ENCODE peak calls at places on chromosomes 7 and 10, in nine cellular contexts. One of them, this sample, is unnamed.

GRCh38 chr10:59240581-59241183 is 64.2 kb downstream of the PHYHIPL start:
- DNase-seq in stimulated activated CD8-positive, alpha-beta memory T cell treated with anti-CD3 and anti-CD28 coated beads, Interleukin-12 subunit alpha, Interleukin-12 subunit beta, amount 100 ng/mL, for 1 hour: no peak
- DNase-seq in Jurkat, Clone E6-1: peak; percentile 28
- DNase-seq in activated CD4-positive, alpha-beta T cell treated with anti-CD3 and anti-CD28 coated beads for 24 hours: no peak
- DNase-seq in posterior cingulate gyrus: no peak
- DNase-seq in psoas muscle: no peak
- DNase-seq in amniotic stem cell: peak; percentile 23
- DNase-seq in cardiac fibroblast: peak; percentile 70
- DNase-seq in fibroblast of gingiva: peak; percentile 31
- DNase-seq in this sample: no peak

GRCh38 chr7:111027396-111027795 is 63.5 kb upstream of the LRRN3 start:
- DNase-seq in stimulated activated CD8-positive, alpha-beta memory T cell treated with anti-CD3 and anti-CD28 coated beads, Interleukin-12 subunit alpha, Interleukin-12 subunit beta, amount 100 ng/mL, for 1 hour: no peak
- DNase-seq in Jurkat, Clone E6-1: no peak
- DNase-seq in activated CD4-positive, alpha-beta T cell treated with anti-CD3 and anti-CD28 coated beads for 24 hours: no peak
- DNase-seq in posterior cingulate gyrus: no peak
- DNase-seq in psoas muscle: no peak
- DNase-seq in amniotic stem cell: no peak
- DNase-seq in cardiac fibroblast: no peak
- DNase-seq in fibroblast of gingiva: no peak
- DNase-seq in this sample: no peak

GRCh38 chr10:5540886-5541285 is 16.1 kb downstream of the CALML3 start:
- DNase-seq in stimulated activated CD8-positive, alpha-beta memory T cell treated with anti-CD3 and anti-CD28 coated beads, Interleukin-12 subunit alpha, Interleukin-12 subunit beta, amount 100 ng/mL, for 1 hour: no peak
- DNase-seq in Jurkat, Clone E6-1: no peak
- DNase-seq in activated CD4-positive, alpha-beta T cell treated with anti-CD3 and anti-CD28 coated beads for 24 hours: no peak
- DNase-seq in posterior cingulate gyrus: no peak
- DNase-seq in psoas muscle: no peak
- DNase-seq in amniotic stem cell: no peak
- DNase-seq in cardiac fibroblast: no peak
- DNase-seq in fibroblast of gingiva: no peak
- DNase-seq in this sample: no peak

GRCh38 chr10:36114913-36115312 is 472.8 kb upstream of the FZD8 start:
- DNase-seq in stimulated activated CD8-positive, alpha-beta memory T cell treated with anti-CD3 and anti-CD28 coated beads, Interleukin-12 subunit alpha, Interleukin-12 subunit beta, amount 100 ng/mL, for 1 hour: no peak
- DNase-seq in Jurkat, Clone E6-1: no peak
- DNase-seq in activated CD4-positive, alpha-beta T cell treated with anti-CD3 and anti-CD28 coated beads for 24 hours: no peak
- DNase-seq in posterior cingulate gyrus: no peak
- DNase-seq in psoas muscle: no peak
- DNase-seq in amniotic stem cell: peak; percentile 64
- DNase-seq in cardiac fibroblast: peak; percentile 92
- DNase-seq in fibroblast of gingiva: no peak
- DNase-seq in this sample: no peak

GRCh38 chr7:56157238-56157790 is 41.1 kb upstream of the NUPR2 start:
- DNase-seq in stimulated activated CD8-positive, alpha-beta memory T cell treated with anti-CD3 and anti-CD28 coated beads, Interleukin-12 subunit alpha, Interleukin-12 subunit beta, amount 100 ng/mL, for 1 hour: no peak
- DNase-seq in Jurkat, Clone E6-1: no peak
- DNase-seq in activated CD4-positive, alpha-beta T cell treated with anti-CD3 and anti-CD28 coated beads for 24 hours: no peak
- DNase-seq in posterior cingulate gyrus: no peak
- DNase-seq in psoas muscle: no peak
- DNase-seq in amniotic stem cell: no peak
- DNase-seq in cardiac fibroblast: no peak
- DNase-seq in fibroblast of gingiva: no peak
- DNase-seq in this sample: no peak

GRCh38 chr7:80263321-80263720 is 128.7 kb downstream of the GNAI1 start:
- DNase-seq in stimulated activated CD8-positive, alpha-beta memory T cell treated with anti-CD3 and anti-CD28 coated beads, Interleukin-12 subunit alpha, Interleukin-12 subunit beta, amount 100 ng/mL, for 1 hour: no peak
- DNase-seq in Jurkat, Clone E6-1: no peak
- DNase-seq in activated CD4-positive, alpha-beta T cell treated with anti-CD3 and anti-CD28 coated beads for 24 hours: no peak
- DNase-seq in posterior cingulate gyrus: no peak
- DNase-seq in psoas muscle: no peak
- DNase-seq in amniotic stem cell: no peak
- DNase-seq in cardiac fibroblast: peak; percentile 48
- DNase-seq in fibroblast of gingiva: no peak
- DNase-seq in this sample: no peak

GRCh38 chr10:79178614-79179403 is 110.0 kb downstream of the ZMIZ1 start:
- DNase-seq in stimulated activated CD8-positive, alpha-beta memory T cell treated with anti-CD3 and anti-CD28 coated beads, Interleukin-12 subunit alpha, Interleukin-12 subunit beta, amount 100 ng/mL, for 1 hour: no peak
- DNase-seq in Jurkat, Clone E6-1: peak; percentile 49
- DNase-seq in activated CD4-positive, alpha-beta T cell treated with anti-CD3 and anti-CD28 coated beads for 24 hours: no peak
- DNase-seq in posterior cingulate gyrus: no peak
- DNase-seq in psoas muscle: no peak
- DNase-seq in amniotic stem cell: no peak
- DNase-seq in cardiac fibroblast: peak; percentile 86
- DNase-seq in fibroblast of gingiva: peak; percentile 37
- DNase-seq in this sample: no peak

GRCh38 chr7:4738711-4739527 is 36.5 kb upstream of the AP5Z1 start:
- DNase-seq in stimulated activated CD8-positive, alpha-beta memory T cell treated with anti-CD3 and anti-CD28 coated beads, Interleukin-12 subunit alpha, Interleukin-12 subunit beta, amount 100 ng/mL, for 1 hour: no peak
- DNase-seq in Jurkat, Clone E6-1: no peak
- DNase-seq in activated CD4-positive, alpha-beta T cell treated with anti-CD3 and anti-CD28 coated beads for 24 hours: no peak
- DNase-seq in posterior cingulate gyrus: no peak
- DNase-seq in psoas muscle: peak; percentile 56
- DNase-seq in amniotic stem cell: peak; percentile 34
- DNase-seq in cardiac fibroblast: peak; percentile 93
- DNase-seq in fibroblast of gingiva: peak; percentile 77
- DNase-seq in this sample: no peak

GRCh38 chr7:97269741-97270140 is 152.2 kb downstream of the SDHAF3 start:
- DNase-seq in stimulated activated CD8-positive, alpha-beta memory T cell treated with anti-CD3 and anti-CD28 coated beads, Interleukin-12 subunit alpha, Interleukin-12 subunit beta, amount 100 ng/mL, for 1 hour: no peak
- DNase-seq in Jurkat, Clone E6-1: no peak
- DNase-seq in activated CD4-positive, alpha-beta T cell treated with anti-CD3 and anti-CD28 coated beads for 24 hours: no peak
- DNase-seq in posterior cingulate gyrus: no peak
- DNase-seq in psoas muscle: no peak
- DNase-seq in amniotic stem cell: no peak
- DNase-seq in cardiac fibroblast: peak; percentile 1
- DNase-seq in fibroblast of gingiva: no peak
- DNase-seq in this sample: no peak

GRCh38 chr10:103458720-103459119 is at the start of gene CALHM1:
- DNase-seq in stimulated activated CD8-positive, alpha-beta memory T cell treated with anti-CD3 and anti-CD28 coated beads, Interleukin-12 subunit alpha, Interleukin-12 subunit beta, amount 100 ng/mL, for 1 hour: no peak
- DNase-seq in Jurkat, Clone E6-1: no peak
- DNase-seq in activated CD4-positive, alpha-beta T cell treated with anti-CD3 and anti-CD28 coated beads for 24 hours: no peak
- DNase-seq in posterior cingulate gyrus: no peak
- DNase-seq in psoas muscle: no peak
- DNase-seq in amniotic stem cell: no peak
- DNase-seq in cardiac fibroblast: no peak
- DNase-seq in fibroblast of gingiva: no peak
- DNase-seq in this sample: no peak

GRCh38 chr10:72110677-72111401 is 22.5 kb upstream of the SPOCK2 start:
- DNase-seq in stimulated activated CD8-positive, alpha-beta memory T cell treated with anti-CD3 and anti-CD28 coated beads, Interleukin-12 subunit alpha, Interleukin-12 subunit beta, amount 100 ng/mL, for 1 hour: no peak
- DNase-seq in Jurkat, Clone E6-1: no peak
- DNase-seq in activated CD4-positive, alpha-beta T cell treated with anti-CD3 and anti-CD28 coated beads for 24 hours: no peak
- DNase-seq in posterior cingulate gyrus: no peak
- DNase-seq in psoas muscle: no peak
- DNase-seq in amniotic stem cell: no peak
- DNase-seq in cardiac fibroblast: no peak
- DNase-seq in fibroblast of gingiva: no peak
- DNase-seq in this sample: no peak

GRCh38 chr10:107687702-107688101 is 523.2 kb upstream of the SORCS1 start:
- DNase-seq in stimulated activated CD8-positive, alpha-beta memory T cell treated with anti-CD3 and anti-CD28 coated beads, Interleukin-12 subunit alpha, Interleukin-12 subunit beta, amount 100 ng/mL, for 1 hour: no peak
- DNase-seq in Jurkat, Clone E6-1: no peak
- DNase-seq in activated CD4-positive, alpha-beta T cell treated with anti-CD3 and anti-CD28 coated beads for 24 hours: no peak
- DNase-seq in posterior cingulate gyrus: no peak
- DNase-seq in psoas muscle: no peak
- DNase-seq in amniotic stem cell: no peak
- DNase-seq in cardiac fibroblast: no peak
- DNase-seq in fibroblast of gingiva: no peak
- DNase-seq in this sample: no peak

GRCh38 chr7:129739427-129739826 is 127.9 kb downstream of the NRF1 start:
- DNase-seq in stimulated activated CD8-positive, alpha-beta memory T cell treated with anti-CD3 and anti-CD28 coated beads, Interleukin-12 subunit alpha, Interleukin-12 subunit beta, amount 100 ng/mL, for 1 hour: no peak
- DNase-seq in Jurkat, Clone E6-1: no peak
- DNase-seq in activated CD4-positive, alpha-beta T cell treated with anti-CD3 and anti-CD28 coated beads for 24 hours: no peak
- DNase-seq in posterior cingulate gyrus: no peak
- DNase-seq in psoas muscle: peak; percentile 25
- DNase-seq in amniotic stem cell: no peak
- DNase-seq in cardiac fibroblast: peak; percentile 40
- DNase-seq in fibroblast of gingiva: no peak
- DNase-seq in this sample: no peak

GRCh38 chr7:96998333-96998732 is 7.0 kb upstream of the DLX6 start:
- DNase-seq in stimulated activated CD8-positive, alpha-beta memory T cell treated with anti-CD3 and anti-CD28 coated beads, Interleukin-12 subunit alpha, Interleukin-12 subunit beta, amount 100 ng/mL, for 1 hour: no peak
- DNase-seq in Jurkat, Clone E6-1: no peak
- DNase-seq in activated CD4-positive, alpha-beta T cell treated with anti-CD3 and anti-CD28 coated beads for 24 hours: no peak
- DNase-seq in posterior cingulate gyrus: no peak
- DNase-seq in psoas muscle: no peak
- DNase-seq in amniotic stem cell: no peak
- DNase-seq in cardiac fibroblast: no peak
- DNase-seq in fibroblast of gingiva: no peak
- DNase-seq in this sample: no peak

GRCh38 chr7:5406957-5407930 is 16.4 kb downstream of the TNRC18 start:
- DNase-seq in stimulated activated CD8-positive, alpha-beta memory T cell treated with anti-CD3 and anti-CD28 coated beads, Interleukin-12 subunit alpha, Interleukin-12 subunit beta, amount 100 ng/mL, for 1 hour: no peak
- DNase-seq in Jurkat, Clone E6-1: no peak
- DNase-seq in activated CD4-positive, alpha-beta T cell treated with anti-CD3 and anti-CD28 coated beads for 24 hours: no peak
- DNase-seq in posterior cingulate gyrus: no peak
- DNase-seq in psoas muscle: no peak
- DNase-seq in amniotic stem cell: no peak
- DNase-seq in cardiac fibroblast: no peak
- DNase-seq in fibroblast of gingiva: no peak
- DNase-seq in this sample: no peak

GRCh38 chr7:105228555-105228954 is 160.2 kb downstream of the SRPK2 start:
- DNase-seq in stimulated activated CD8-positive, alpha-beta memory T cell treated with anti-CD3 and anti-CD28 coated beads, Interleukin-12 subunit alpha, Interleukin-12 subunit beta, amount 100 ng/mL, for 1 hour: no peak
- DNase-seq in Jurkat, Clone E6-1: no peak
- DNase-seq in activated CD4-positive, alpha-beta T cell treated with anti-CD3 and anti-CD28 coated beads for 24 hours: no peak
- DNase-seq in posterior cingulate gyrus: no peak
- DNase-seq in psoas muscle: no peak
- DNase-seq in amniotic stem cell: no peak
- DNase-seq in cardiac fibroblast: no peak
- DNase-seq in fibroblast of gingiva: no peak
- DNase-seq in this sample: no peak

GRCh38 chr7:157576415-157576814 is 239.6 kb downstream of the DNAJB6 start:
- DNase-seq in stimulated activated CD8-positive, alpha-beta memory T cell treated with anti-CD3 and anti-CD28 coated beads, Interleukin-12 subunit alpha, Interleukin-12 subunit beta, amount 100 ng/mL, for 1 hour: peak; percentile 18
- DNase-seq in Jurkat, Clone E6-1: no peak
- DNase-seq in activated CD4-positive, alpha-beta T cell treated with anti-CD3 and anti-CD28 coated beads for 24 hours: peak; percentile 42
- DNase-seq in posterior cingulate gyrus: no peak
- DNase-seq in psoas muscle: no peak
- DNase-seq in amniotic stem cell: no peak
- DNase-seq in cardiac fibroblast: no peak
- DNase-seq in fibroblast of gingiva: no peak
- DNase-seq in this sample: peak; percentile 13

GRCh38 chr7:128202287-128202957 is 38.7 kb upstream of the LEP start:
- DNase-seq in stimulated activated CD8-positive, alpha-beta memory T cell treated with anti-CD3 and anti-CD28 coated beads, Interleukin-12 subunit alpha, Interleukin-12 subunit beta, amount 100 ng/mL, for 1 hour: no peak
- DNase-seq in Jurkat, Clone E6-1: no peak
- DNase-seq in activated CD4-positive, alpha-beta T cell treated with anti-CD3 and anti-CD28 coated beads for 24 hours: no peak
- DNase-seq in posterior cingulate gyrus: no peak
- DNase-seq in psoas muscle: no peak
- DNase-seq in amniotic stem cell: no peak
- DNase-seq in cardiac fibroblast: no peak
- DNase-seq in fibroblast of gingiva: no peak
- DNase-seq in this sample: no peak

GRCh38 chr7:128755816-128756476 is 16.8 kb downstream of the CALU start:
- DNase-seq in stimulated activated CD8-positive, alpha-beta memory T cell treated with anti-CD3 and anti-CD28 coated beads, Interleukin-12 subunit alpha, Interleukin-12 subunit beta, amount 100 ng/mL, for 1 hour: no peak
- DNase-seq in Jurkat, Clone E6-1: no peak
- DNase-seq in activated CD4-positive, alpha-beta T cell treated with anti-CD3 and anti-CD28 coated beads for 24 hours: no peak
- DNase-seq in posterior cingulate gyrus: no peak
- DNase-seq in psoas muscle: no peak
- DNase-seq in amniotic stem cell: peak; percentile 91
- DNase-seq in cardiac fibroblast: peak; percentile 66
- DNase-seq in fibroblast of gingiva: peak; percentile 97
- DNase-seq in this sample: no peak

GRCh38 chr10:134205-134742 is 981 bp upstream of the ZMYND11 start:
- DNase-seq in stimulated activated CD8-positive, alpha-beta memory T cell treated with anti-CD3 and anti-CD28 coated beads, Interleukin-12 subunit alpha, Interleukin-12 subunit beta, amount 100 ng/mL, for 1 hour: no peak
- DNase-seq in Jurkat, Clone E6-1: no peak
- DNase-seq in activated CD4-positive, alpha-beta T cell treated with anti-CD3 and anti-CD28 coated beads for 24 hours: no peak
- DNase-seq in posterior cingulate gyrus: no peak
- DNase-seq in psoas muscle: no peak
- DNase-seq in amniotic stem cell: no peak
- DNase-seq in cardiac fibroblast: no peak
- DNase-seq in fibroblast of gingiva: no peak
- DNase-seq in this sample: peak; percentile 18

GRCh38 chr10:8453587-8453986 is 399.1 kb downstream of the GATA3 start:
- DNase-seq in stimulated activated CD8-positive, alpha-beta memory T cell treated with anti-CD3 and anti-CD28 coated beads, Interleukin-12 subunit alpha, Interleukin-12 subunit beta, amount 100 ng/mL, for 1 hour: no peak
- DNase-seq in Jurkat, Clone E6-1: no peak
- DNase-seq in activated CD4-positive, alpha-beta T cell treated with anti-CD3 and anti-CD28 coated beads for 24 hours: no peak
- DNase-seq in posterior cingulate gyrus: no peak
- DNase-seq in psoas muscle: peak; percentile 25
- DNase-seq in amniotic stem cell: no peak
- DNase-seq in cardiac fibroblast: peak; percentile 19
- DNase-seq in fibroblast of gingiva: no peak
- DNase-seq in this sample: no peak

GRCh38 chr7:84924341-84924740 is 262.5 kb downstream of the SEMA3D start:
- DNase-seq in stimulated activated CD8-positive, alpha-beta memory T cell treated with anti-CD3 and anti-CD28 coated beads, Interleukin-12 subunit alpha, Interleukin-12 subunit beta, amount 100 ng/mL, for 1 hour: no peak
- DNase-seq in Jurkat, Clone E6-1: no peak
- DNase-seq in activated CD4-positive, alpha-beta T cell treated with anti-CD3 and anti-CD28 coated beads for 24 hours: no peak
- DNase-seq in posterior cingulate gyrus: no peak
- DNase-seq in psoas muscle: no peak
- DNase-seq in amniotic stem cell: no peak
- DNase-seq in cardiac fibroblast: no peak
- DNase-seq in fibroblast of gingiva: no peak
- DNase-seq in this sample: no peak

GRCh38 chr7:44634839-44635591 is 28.6 kb downstream of the OGDH start:
- DNase-seq in stimulated activated CD8-positive, alpha-beta memory T cell treated with anti-CD3 and anti-CD28 coated beads, Interleukin-12 subunit alpha, Interleukin-12 subunit beta, amount 100 ng/mL, for 1 hour: no peak
- DNase-seq in Jurkat, Clone E6-1: no peak
- DNase-seq in activated CD4-positive, alpha-beta T cell treated with anti-CD3 and anti-CD28 coated beads for 24 hours: no peak
- DNase-seq in posterior cingulate gyrus: peak; percentile 35
- DNase-seq in psoas muscle: no peak
- DNase-seq in amniotic stem cell: no peak
- DNase-seq in cardiac fibroblast: peak; percentile 56
- DNase-seq in fibroblast of gingiva: no peak
- DNase-seq in this sample: no peak

GRCh38 chr10:58818889-58819288 is 306.2 kb downstream of the BICC1 start:
- DNase-seq in stimulated activated CD8-positive, alpha-beta memory T cell treated with anti-CD3 and anti-CD28 coated beads, Interleukin-12 subunit alpha, Interleukin-12 subunit beta, amount 100 ng/mL, for 1 hour: no peak
- DNase-seq in Jurkat, Clone E6-1: no peak
- DNase-seq in activated CD4-positive, alpha-beta T cell treated with anti-CD3 and anti-CD28 coated beads for 24 hours: no peak
- DNase-seq in posterior cingulate gyrus: no peak
- DNase-seq in psoas muscle: no peak
- DNase-seq in amniotic stem cell: no peak
- DNase-seq in cardiac fibroblast: peak; percentile 85
- DNase-seq in fibroblast of gingiva: peak; percentile 87
- DNase-seq in this sample: no peak

GRCh38 chr7:43694399-43694748 is 34.9 kb downstream of the COA1 start:
- DNase-seq in stimulated activated CD8-positive, alpha-beta memory T cell treated with anti-CD3 and anti-CD28 coated beads, Interleukin-12 subunit alpha, Interleukin-12 subunit beta, amount 100 ng/mL, for 1 hour: no peak
- DNase-seq in Jurkat, Clone E6-1: no peak
- DNase-seq in activated CD4-positive, alpha-beta T cell treated with anti-CD3 and anti-CD28 coated beads for 24 hours: no peak
- DNase-seq in posterior cingulate gyrus: no peak
- DNase-seq in psoas muscle: no peak
- DNase-seq in amniotic stem cell: peak; percentile 11
- DNase-seq in cardiac fibroblast: peak; percentile 79
- DNase-seq in fibroblast of gingiva: peak; percentile 90
- DNase-seq in this sample: no peak

GRCh38 chr10:5433182-5433581 is 20.8 kb downstream of the NET1 start:
- DNase-seq in stimulated activated CD8-positive, alpha-beta memory T cell treated with anti-CD3 and anti-CD28 coated beads, Interleukin-12 subunit alpha, Interleukin-12 subunit beta, amount 100 ng/mL, for 1 hour: no peak
- DNase-seq in Jurkat, Clone E6-1: no peak
- DNase-seq in activated CD4-positive, alpha-beta T cell treated with anti-CD3 and anti-CD28 coated beads for 24 hours: no peak
- DNase-seq in posterior cingulate gyrus: no peak
- DNase-seq in psoas muscle: no peak
- DNase-seq in amniotic stem cell: no peak
- DNase-seq in cardiac fibroblast: no peak
- DNase-seq in fibroblast of gingiva: peak; percentile 63
- DNase-seq in this sample: no peak

GRCh38 chr7:94145602-94146001 is 141.4 kb upstream of the BET1 start:
- DNase-seq in stimulated activated CD8-positive, alpha-beta memory T cell treated with anti-CD3 and anti-CD28 coated beads, Interleukin-12 subunit alpha, Interleukin-12 subunit beta, amount 100 ng/mL, for 1 hour: no peak
- DNase-seq in Jurkat, Clone E6-1: no peak
- DNase-seq in activated CD4-positive, alpha-beta T cell treated with anti-CD3 and anti-CD28 coated beads for 24 hours: no peak
- DNase-seq in posterior cingulate gyrus: no peak
- DNase-seq in psoas muscle: no peak
- DNase-seq in amniotic stem cell: no peak
- DNase-seq in cardiac fibroblast: peak; percentile 60
- DNase-seq in fibroblast of gingiva: peak; percentile 69
- DNase-seq in this sample: no peak

GRCh38 chr10:78336402-78336791 is 302.7 kb downstream of the RPS24 start:
- DNase-seq in stimulated activated CD8-positive, alpha-beta memory T cell treated with anti-CD3 and anti-CD28 coated beads, Interleukin-12 subunit alpha, Interleukin-12 subunit beta, amount 100 ng/mL, for 1 hour: no peak
- DNase-seq in Jurkat, Clone E6-1: no peak
- DNase-seq in activated CD4-positive, alpha-beta T cell treated with anti-CD3 and anti-CD28 coated beads for 24 hours: no peak
- DNase-seq in posterior cingulate gyrus: no peak
- DNase-seq in psoas muscle: no peak
- DNase-seq in amniotic stem cell: peak; percentile 27
- DNase-seq in cardiac fibroblast: peak; percentile 71
- DNase-seq in fibroblast of gingiva: peak; percentile 78
- DNase-seq in this sample: no peak

GRCh38 chr7:12873596-12873995 is 186.2 kb downstream of the ARL4A start:
- DNase-seq in stimulated activated CD8-positive, alpha-beta memory T cell treated with anti-CD3 and anti-CD28 coated beads, Interleukin-12 subunit alpha, Interleukin-12 subunit beta, amount 100 ng/mL, for 1 hour: no peak
- DNase-seq in Jurkat, Clone E6-1: no peak
- DNase-seq in activated CD4-positive, alpha-beta T cell treated with anti-CD3 and anti-CD28 coated beads for 24 hours: no peak
- DNase-seq in posterior cingulate gyrus: no peak
- DNase-seq in psoas muscle: no peak
- DNase-seq in amniotic stem cell: no peak
- DNase-seq in cardiac fibroblast: no peak
- DNase-seq in fibroblast of gingiva: no peak
- DNase-seq in this sample: no peak

GRCh38 chr10:77516575-77516974 is 121.0 kb downstream of the KCNMA1 start:
- DNase-seq in stimulated activated CD8-positive, alpha-beta memory T cell treated with anti-CD3 and anti-CD28 coated beads, Interleukin-12 subunit alpha, Interleukin-12 subunit beta, amount 100 ng/mL, for 1 hour: no peak
- DNase-seq in Jurkat, Clone E6-1: no peak
- DNase-seq in activated CD4-positive, alpha-beta T cell treated with anti-CD3 and anti-CD28 coated beads for 24 hours: no peak
- DNase-seq in posterior cingulate gyrus: no peak
- DNase-seq in psoas muscle: no peak
- DNase-seq in amniotic stem cell: no peak
- DNase-seq in cardiac fibroblast: no peak
- DNase-seq in fibroblast of gingiva: no peak
- DNase-seq in this sample: no peak

GRCh38 chr7:42625391-42625790 is 286.5 kb downstream of the C7orf25 start:
- DNase-seq in stimulated activated CD8-positive, alpha-beta memory T cell treated with anti-CD3 and anti-CD28 coated beads, Interleukin-12 subunit alpha, Interleukin-12 subunit beta, amount 100 ng/mL, for 1 hour: no peak
- DNase-seq in Jurkat, Clone E6-1: no peak
- DNase-seq in activated CD4-positive, alpha-beta T cell treated with anti-CD3 and anti-CD28 coated beads for 24 hours: no peak
- DNase-seq in posterior cingulate gyrus: no peak
- DNase-seq in psoas muscle: no peak
- DNase-seq in amniotic stem cell: no peak
- DNase-seq in cardiac fibroblast: no peak
- DNase-seq in fibroblast of gingiva: peak; percentile 6
- DNase-seq in this sample: no peak

This sample was measured in memory B cell.